ENCODE peak calls at places on chromosomes 3 and 15, in ten cellular contexts. One of them, this sample, is unnamed.

GRCh38 chr3:197019535-197019934 is 10.1 kb downstream of the MELTF start:
- DNase-seq in HTR-8/SVneo: no peak
- DNase-seq in SW 1271: no peak
- DNase-seq in GM18507: no peak
- DNase-seq in NB4: no peak
- DNase-seq in progenitor cell of endocrine pancreas: no peak
- DNase-seq in effector memory CD8-positive, alpha-beta T cell: no peak
- DNase-seq in AG09319: no peak
- DNase-seq in NCI-H1092 treated with DMSO at 0.1 percent for 48 hours: no peak
- DNase-seq in kidney tubule cell: no peak
- DNase-seq in this sample: no peak

GRCh38 chr15:29074045-29074444 is 188.3 kb downstream of the APBA2 start:
- DNase-seq in HTR-8/SVneo: no peak
- DNase-seq in SW 1271: no peak
- DNase-seq in GM18507: no peak
- DNase-seq in NB4: no peak
- DNase-seq in progenitor cell of endocrine pancreas: no peak
- DNase-seq in effector memory CD8-positive, alpha-beta T cell: no peak
- DNase-seq in AG09319: no peak
- DNase-seq in NCI-H1092 treated with DMSO at 0.1 percent for 48 hours: no peak
- DNase-seq in kidney tubule cell: no peak
- DNase-seq in this sample: no peak

GRCh38 chr3:861721-862120 is 231.1 kb upstream of the CNTN6 start:
- DNase-seq in HTR-8/SVneo: no peak
- DNase-seq in SW 1271: no peak
- DNase-seq in GM18507: no peak
- DNase-seq in NB4: peak
- DNase-seq in progenitor cell of endocrine pancreas: no peak
- DNase-seq in effector memory CD8-positive, alpha-beta T cell: no peak
- DNase-seq in AG09319: no peak
- DNase-seq in NCI-H1092 treated with DMSO at 0.1 percent for 48 hours: no peak
- DNase-seq in kidney tubule cell: no peak
- DNase-seq in this sample: no peak

GRCh38 chr15:25568751-25569150 is 129.9 kb upstream of the UBE3A start:
- DNase-seq in HTR-8/SVneo: no peak
- DNase-seq in SW 1271: no peak
- DNase-seq in GM18507: no peak
- DNase-seq in NB4: no peak
- DNase-seq in progenitor cell of endocrine pancreas: no peak
- DNase-seq in effector memory CD8-positive, alpha-beta T cell: no peak
- DNase-seq in AG09319: no peak
- DNase-seq in NCI-H1092 treated with DMSO at 0.1 percent for 48 hours: no peak
- DNase-seq in kidney tubule cell: no peak
- DNase-seq in this sample: no peak

GRCh38 chr3:119579366-119580147 is at the start of gene ADPRH:
- DNase-seq in HTR-8/SVneo: peak
- DNase-seq in SW 1271: no peak
- DNase-seq in GM18507: peak
- DNase-seq in NB4: peak
- DNase-seq in progenitor cell of endocrine pancreas: peak
- DNase-seq in effector memory CD8-positive, alpha-beta T cell: peak
- DNase-seq in AG09319: peak
- DNase-seq in NCI-H1092 treated with DMSO at 0.1 percent for 48 hours: peak
- DNase-seq in kidney tubule cell: peak
- DNase-seq in this sample: peak

GRCh38 chr3:20246662-20247061 is 60.7 kb upstream of the SGO1 start:
- DNase-seq in HTR-8/SVneo: no peak
- DNase-seq in SW 1271: no peak
- DNase-seq in GM18507: no peak
- DNase-seq in NB4: no peak
- DNase-seq in progenitor cell of endocrine pancreas: no peak
- DNase-seq in effector memory CD8-positive, alpha-beta T cell: no peak
- DNase-seq in AG09319: no peak
- DNase-seq in NCI-H1092 treated with DMSO at 0.1 percent for 48 hours: no peak
- DNase-seq in kidney tubule cell: no peak
- DNase-seq in this sample: no peak

GRCh38 chr3:60528651-60529050 is 722.6 kb downstream of the FHIT start:
- DNase-seq in HTR-8/SVneo: no peak
- DNase-seq in SW 1271: no peak
- DNase-seq in GM18507: no peak
- DNase-seq in NB4: no peak
- DNase-seq in progenitor cell of endocrine pancreas: no peak
- DNase-seq in effector memory CD8-positive, alpha-beta T cell: no peak
- DNase-seq in AG09319: no peak
- DNase-seq in NCI-H1092 treated with DMSO at 0.1 percent for 48 hours: no peak
- DNase-seq in kidney tubule cell: no peak
- DNase-seq in this sample: no peak

GRCh38 chr3:196202516-196202970 is 8.7 kb downstream of the ZDHHC19 start:
- DNase-seq in HTR-8/SVneo: no peak
- DNase-seq in SW 1271: no peak
- DNase-seq in GM18507: no peak
- DNase-seq in NB4: no peak
- DNase-seq in progenitor cell of endocrine pancreas: no peak
- DNase-seq in effector memory CD8-positive, alpha-beta T cell: no peak
- DNase-seq in AG09319: no peak
- DNase-seq in NCI-H1092 treated with DMSO at 0.1 percent for 48 hours: no peak
- DNase-seq in kidney tubule cell: no peak
- DNase-seq in this sample: no peak

GRCh38 chr15:31265090-31265870 is 61.4 kb upstream of the KLF13 start:
- DNase-seq in HTR-8/SVneo: no peak
- DNase-seq in SW 1271: no peak
- DNase-seq in GM18507: no peak
- DNase-seq in NB4: peak
- DNase-seq in progenitor cell of endocrine pancreas: no peak
- DNase-seq in effector memory CD8-positive, alpha-beta T cell: no peak
- DNase-seq in AG09319: no peak
- DNase-seq in NCI-H1092 treated with DMSO at 0.1 percent for 48 hours: no peak
- DNase-seq in kidney tubule cell: no peak
- DNase-seq in this sample: no peak

GRCh38 chr15:29361560-29361959 is 91.9 kb upstream of the NSMCE3 start:
- DNase-seq in HTR-8/SVneo: no peak
- DNase-seq in SW 1271: no peak
- DNase-seq in GM18507: no peak
- DNase-seq in NB4: no peak
- DNase-seq in progenitor cell of endocrine pancreas: no peak
- DNase-seq in effector memory CD8-positive, alpha-beta T cell: no peak
- DNase-seq in AG09319: no peak
- DNase-seq in NCI-H1092 treated with DMSO at 0.1 percent for 48 hours: no peak
- DNase-seq in kidney tubule cell: no peak
- DNase-seq in this sample: no peak